ENCODE peak calls at places on chromosome 17, in nine cellular contexts. T is right atrium auricular region; I is nephron progenitor cell; W is sigmoid colon; J is astrocyte of the spinal cord; V is BE2C; X is CD8-positive, alpha-beta T cell; D is ascending aorta; E is fibroblast of pulmonary artery. Q is an unnamed sample.
A peak's percentile ranks its signal among the peaks of the same experiment; 100 is the strongest.

GRCh38 chr17:76537288-76537577 is 276 bp downstream of the CYGB start:
- DNase-seq in T (no peak), I (no peak), W (no peak), J (no peak), V (peak; percentile 54), X (no peak), D (no peak), E (peak; percentile 60), Q (peak; percentile 68)

GRCh38 chr17:68778726-68779125 is 176.5 kb downstream of the ABCA8 start:
- DNase-seq in T (no peak), I (no peak), W (no peak), J (no peak), V (no peak), X (no peak), D (no peak), E (no peak), Q (no peak)

GRCh38 chr17:517181-517580 is 164.6 kb upstream of the RPH3AL start:
- DNase-seq in T (no peak), I (no peak), W (no peak), J (no peak), V (no peak), X (no peak), D (no peak), E (no peak), Q (no peak)

GRCh38 chr17:50640701-50641338 is 6.1 kb downstream of the ABCC3 start:
- DNase-seq in T (no peak), I (no peak), W (peak; percentile 75), J (no peak), V (peak; percentile 39), X (no peak), D (no peak), E (peak; percentile 17), Q (no peak)

GRCh38 chr17:410674-411401 is 58.2 kb upstream of the RPH3AL start:
- DNase-seq in T (no peak), I (no peak), W (no peak), J (peak; percentile 8), V (peak; percentile 18), X (peak; percentile 95), D (no peak), E (peak; percentile 11), Q (peak; percentile 9)

GRCh38 chr17:52536466-52536865 is 378.0 kb upstream of the CA10 start:
- DNase-seq in T (no peak), I (no peak), W (peak; percentile 70), J (no peak), V (peak; percentile 29), X (no peak), D (no peak), E (no peak), Q (no peak)

GRCh38 chr17:14971054-14971453 is 294.1 kb downstream of the PMP22 start:
- DNase-seq in T (no peak), I (no peak), W (no peak), J (no peak), V (no peak), X (no peak), D (no peak), E (no peak), Q (no peak)

GRCh38 chr17:38893612-38894011 is 23.8 kb downstream of the LASP1 start:
- DNase-seq in T (no peak), I (no peak), W (no peak), J (no peak), V (no peak), X (no peak), D (no peak), E (no peak), Q (no peak)

GRCh38 chr17:81328489-81328888 is 33.4 kb upstream of the SLC38A10 start:
- DNase-seq in T (no peak), I (no peak), W (no peak), J (no peak), V (no peak), X (no peak), D (no peak), E (no peak), Q (no peak)

GRCh38 chr17:37131064-37131463 is 182.3 kb downstream of the AATF start:
- DNase-seq in T (no peak), I (peak; percentile 56), W (no peak), J (peak; percentile 18), V (no peak), X (no peak), D (no peak), E (peak; percentile 22), Q (peak; percentile 39)

GRCh38 chr17:7988750-7989178 is 13.7 kb upstream of the GUCY2D start:
- DNase-seq in T (no peak), I (peak; percentile 56), W (peak; percentile 58), J (peak; percentile 84), V (peak; percentile 52), X (no peak), D (no peak), E (peak; percentile 92), Q (peak; percentile 91)

GRCh38 chr17:39872700-39873099 is 4.7 kb downstream of the ZPBP2 start:
- DNase-seq in T (no peak), I (no peak), W (no peak), J (peak; percentile 12), V (no peak), X (no peak), D (no peak), E (peak; percentile 33), Q (peak; percentile 39)

GRCh38 chr17:77916771-77917481 is 41.6 kb upstream of the TNRC6C start:
- DNase-seq in T (no peak), I (no peak), W (peak; percentile 63), J (no peak), V (no peak), X (no peak), D (no peak), E (no peak), Q (no peak)

GRCh38 chr17:56125830-56126819 is 27.1 kb upstream of the ANKFN1 start:
- DNase-seq in T (no peak), I (peak; percentile 12), W (no peak), J (peak; percentile 84), V (peak; percentile 8), X (no peak), D (no peak), E (peak; percentile 53), Q (peak; percentile 45)

GRCh38 chr17:55743103-55743679 is 7.7 kb upstream of the PCTP start:
- DNase-seq in T (no peak), I (no peak), W (no peak), J (no peak), V (peak; percentile 25), X (no peak), D (no peak), E (no peak), Q (no peak)

GRCh38 chr17:51711581-51711980 is 446.9 kb downstream of the CA10 start:
- DNase-seq in T (no peak), I (no peak), W (no peak), J (no peak), V (no peak), X (no peak), D (no peak), E (no peak), Q (no peak)

GRCh38 chr17:40062347-40063033 is at the start of gene THRA:
- DNase-seq in T (no peak), I (peak; percentile 80), W (peak; percentile 88), J (peak; percentile 22), V (peak; percentile 81), X (peak; percentile 74), D (no peak), E (peak; percentile 50), Q (peak; percentile 66)

GRCh38 chr17:79340771-79341528 is 266.3 kb downstream of the ENGASE start:
- DNase-seq in T (no peak), I (no peak), W (no peak), J (no peak), V (no peak), X (no peak), D (no peak), E (no peak), Q (no peak)
- TF ChIP-seq CTCF in T (no peak), I (no peak), W (no peak), J (no peak), V (no peak), X (no peak), D (no peak), E (no peak), Q (no peak)

DNA sequence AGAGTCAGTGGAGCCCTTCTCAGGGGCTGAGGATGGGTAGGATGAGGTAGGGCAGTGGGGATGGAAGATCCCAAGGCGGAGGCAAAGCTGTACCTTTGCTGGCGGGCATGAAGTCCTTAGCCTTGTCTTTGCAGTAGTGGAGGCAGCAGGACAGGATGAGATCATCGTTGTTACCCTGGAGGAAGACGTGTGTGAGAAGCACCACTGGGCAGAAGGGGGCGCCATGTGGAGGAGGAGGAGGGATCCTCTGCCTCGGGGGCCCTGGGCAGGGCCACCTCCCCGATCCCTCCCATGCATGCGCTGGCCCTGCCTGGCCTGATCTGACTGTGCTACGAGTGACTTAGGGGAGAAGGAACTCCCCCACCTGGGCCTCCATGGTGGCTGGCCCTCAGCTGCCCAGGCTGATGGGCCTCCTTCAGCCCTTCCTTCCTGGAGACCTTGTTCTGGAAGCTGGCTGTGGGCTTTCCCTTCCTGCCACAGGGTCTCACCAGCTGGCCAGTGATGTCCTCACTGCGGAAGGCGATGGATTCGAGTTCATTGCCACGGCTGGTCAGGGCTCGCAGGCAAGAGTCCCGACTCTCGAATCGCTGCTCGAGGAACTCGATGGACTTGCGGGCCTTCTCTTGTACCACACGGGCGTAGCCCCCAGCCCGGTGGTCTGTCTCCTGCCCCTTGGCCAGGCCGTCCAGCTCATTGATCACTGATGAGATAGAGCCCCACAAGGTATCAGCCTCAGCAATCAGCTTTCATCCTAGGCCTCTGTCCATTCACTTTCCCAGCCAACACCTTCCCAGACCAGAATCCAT is 10.3 kb downstream of the HIC1 start:
- DNase-seq in T (no peak), I (no peak), W (no peak), J (peak; percentile 82), V (peak; percentile 52), X (peak; percentile 62), D (no peak), E (peak; percentile 80), Q (no peak)
- TF ChIP-seq CTCF in T (no peak), I (peak; percentile 12), W (no peak), J (peak; percentile 69), V (peak; percentile 21), X (no peak), D (peak; percentile 29), E (peak; percentile 61), Q (peak; percentile 58)

DNA sequence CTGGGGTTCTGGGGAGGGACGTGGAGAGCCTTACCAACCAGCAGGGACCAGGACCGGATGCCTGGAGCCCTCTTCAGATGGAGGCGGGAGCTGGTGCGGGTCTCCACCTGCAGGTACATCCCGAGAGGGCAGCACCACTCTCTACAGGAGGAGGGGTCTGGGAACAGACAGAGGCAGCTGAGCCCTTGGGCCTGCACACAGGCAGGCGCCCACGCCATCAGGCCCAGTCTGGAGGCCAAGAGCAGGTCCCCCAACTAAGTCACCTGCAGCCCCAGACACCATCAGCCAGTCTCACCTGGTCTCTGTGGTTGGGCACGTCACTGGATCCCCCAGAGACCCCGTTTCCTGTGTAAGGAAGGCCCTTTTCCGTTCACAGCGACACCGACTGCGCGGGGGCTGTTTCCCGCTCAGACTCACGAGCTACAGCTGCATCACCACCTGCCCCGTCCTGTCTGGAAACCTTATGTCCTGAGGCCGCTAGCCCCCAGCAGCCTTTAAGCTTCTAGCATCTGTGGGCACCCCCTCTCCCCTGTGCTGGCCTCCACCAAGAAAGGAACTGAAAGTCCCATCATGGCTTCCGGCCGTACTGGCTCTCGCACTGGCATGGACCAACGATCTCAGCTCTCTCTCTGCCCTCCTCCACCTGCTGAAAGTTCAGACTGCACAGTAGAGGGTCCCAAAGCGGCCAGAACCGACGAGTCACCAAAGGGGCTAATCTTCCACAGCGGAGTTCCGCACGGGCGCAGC is 1.2 kb downstream of the CYBC1 start:
- DNase-seq in T (no peak), I (no peak), W (no peak), J (no peak), V (no peak), X (peak; percentile 91), D (peak; percentile 29), E (no peak), Q (no peak)
- TF ChIP-seq CTCF in T (no peak), I (no peak), W (no peak), J (no peak), V (no peak), X (no peak), D (no peak), E (no peak), Q (no peak)

GRCh38 chr17:43976956-43977837 is 23.5 kb upstream of the PYY start:
- DNase-seq in T (no peak), I (no peak), W (no peak), J (no peak), V (no peak), X (no peak), D (no peak), E (no peak), Q (no peak)
- TF ChIP-seq CTCF in T (no peak), I (no peak), W (no peak), J (no peak), V (no peak), X (no peak), D (no peak), E (no peak), Q (no peak)

Q was measured in cardiac muscle cell.